ENCODE peak calls at places on chromosomes 3 and 15, in ten cellular contexts. P is coronary artery; D is left lung; Q is ascending aorta; M is ovary; I is colonic mucosa; V is HL-60; R is naive thymus-derived CD4-positive, alpha-beta T cell; K is right atrium auricular region; W is AG04450. X is an unnamed sample.
A peak's percentile ranks its signal among the peaks of the same experiment; 100 is the strongest.

GRCh38 chr3:52144034-52144795 is 10.0 kb downstream of the POC1A start:
- DNase-seq in P (no peak), D (peak; percentile 83), Q (peak; percentile 92), M (peak; percentile 89), I (peak; percentile 85), V (peak; percentile 83), R (peak; percentile 84), K (peak; percentile 89), W (peak; percentile 61), X (peak; percentile 81)

GRCh38 chr3:58577269-58577821 is at the start of gene FAM107A:
- DNase-seq in P (no peak), D (no peak), Q (peak; percentile 76), M (peak; percentile 54), I (peak; percentile 42), V (no peak), R (no peak), K (peak; percentile 88), W (no peak), X (no peak)

GRCh38 chr3:192861972-192862371 is 55.7 kb downstream of the MB21D2 start:
- DNase-seq in P (no peak), D (no peak), Q (no peak), M (no peak), I (no peak), V (no peak), R (peak; percentile 4), K (no peak), W (no peak), X (no peak)

GRCh38 chr15:53564647-53565046 is 194.8 kb downstream of the WDR72 start:
- DNase-seq in P (no peak), D (no peak), Q (no peak), M (no peak), I (no peak), V (no peak), R (no peak), K (no peak), W (no peak), X (no peak)

GRCh38 chr3:52405066-52405465 is 39.8 kb downstream of the SEMA3G start:
- DNase-seq in P (no peak), D (no peak), Q (no peak), M (no peak), I (no peak), V (no peak), R (no peak), K (no peak), W (no peak), X (no peak)

GRCh38 chr15:48577495-48577894 is 68.0 kb downstream of the FBN1 start:
- DNase-seq in P (no peak), D (no peak), Q (no peak), M (no peak), I (no peak), V (no peak), R (no peak), K (no peak), W (no peak), X (no peak)

GRCh38 chr3:160016972-160017371 is 28.3 kb downstream of the IL12A start:
- DNase-seq in P (no peak), D (no peak), Q (no peak), M (no peak), I (no peak), V (no peak), R (no peak), K (no peak), W (no peak), X (no peak)

GRCh38 chr3:19931180-19931692 is 2.8 kb downstream of the EFHB start:
- DNase-seq in P (no peak), D (no peak), Q (no peak), M (no peak), I (no peak), V (peak; percentile 81), R (no peak), K (no peak), W (no peak), X (no peak)

GRCh38 chr3:171417813-171418212 is 42.4 kb downstream of the TNIK start:
- DNase-seq in P (no peak), D (no peak), Q (no peak), M (no peak), I (no peak), V (no peak), R (no peak), K (peak; percentile 62), W (peak; percentile 80), X (no peak)

GRCh38 chr3:65484964-65485363 is 553.8 kb downstream of the MAGI1 start:
- DNase-seq in P (no peak), D (no peak), Q (no peak), M (no peak), I (no peak), V (no peak), R (no peak), K (no peak), W (no peak), X (no peak)

DNA sequence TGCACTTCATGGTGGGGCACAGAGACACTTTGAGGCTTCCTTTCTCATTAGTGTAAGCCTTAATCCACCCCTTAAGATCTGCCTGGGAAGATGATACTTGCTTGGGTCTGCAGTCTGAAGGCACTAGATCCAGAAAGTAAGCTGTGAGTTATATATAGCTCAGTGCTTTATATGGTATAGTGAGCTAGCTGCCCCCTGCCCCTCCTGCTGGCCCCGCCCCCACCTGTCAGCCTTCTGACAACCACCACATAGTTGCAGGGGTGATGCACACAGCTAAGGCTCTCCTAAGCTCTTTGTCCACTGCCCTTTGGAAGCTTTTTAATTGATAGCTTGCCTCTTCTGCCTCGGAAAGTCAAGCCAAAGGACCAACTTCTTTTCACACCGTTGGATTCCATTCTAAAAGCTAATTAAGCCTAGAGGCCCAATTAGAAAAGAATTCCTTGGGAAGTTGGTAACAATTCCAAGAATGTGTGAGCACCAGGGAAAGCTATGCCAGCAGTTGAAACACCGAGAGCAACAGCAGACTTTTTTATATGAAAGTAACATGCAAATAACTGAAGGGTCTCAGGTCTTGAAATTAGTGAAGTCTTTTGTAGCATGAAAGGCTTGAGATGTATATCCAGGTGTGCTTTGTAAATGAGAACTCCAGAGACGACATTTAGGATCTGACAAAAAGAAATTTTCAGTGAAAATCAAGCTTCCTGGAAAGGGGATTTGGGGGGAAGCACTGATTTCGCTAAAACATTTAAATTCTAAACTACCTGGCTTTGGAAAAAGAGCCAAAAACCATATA is 2.3 kb downstream of the TPM1 start:
- DNase-seq in P (no peak), D (no peak), Q (no peak), M (no peak), I (peak; percentile 50), V (no peak), R (no peak), K (no peak), W (no peak), X (no peak)
- H3K27ac ChIP-seq in P (peak overlapping the region; percentile 88), D (peak overlapping the region; percentile 46), Q (peak overlapping the region; percentile 86), M (no peak overlapping the region), I (peak overlapping the region; percentile 97), V (no peak overlapping the region), R (no peak overlapping the region), K (peak overlapping the region; percentile 97), W (peak overlapping the region; percentile 72), X (no peak overlapping the region)

GRCh38 chr3:105997466-105997799 is 128.6 kb upstream of the CBLB start:
- DNase-seq in P (no peak), D (peak; percentile 31), Q (peak; percentile 64), M (no peak), I (no peak), V (no peak), R (no peak), K (no peak), W (no peak), X (no peak)
- H3K4me3 ChIP-seq in P (no peak overlapping the region), D (no peak overlapping the region), Q (no peak overlapping the region), M (no peak overlapping the region), I (no peak overlapping the region), V (no peak overlapping the region), R (no peak overlapping the region), K (no peak overlapping the region), W (no peak overlapping the region), X (no peak overlapping the region)

GRCh38 chr3:34056951-34057390 is 258.5 kb downstream of the PDCD6IP start:
- DNase-seq in P (no peak), D (no peak), Q (no peak), M (no peak), I (no peak), V (no peak), R (no peak), K (no peak), W (no peak), X (no peak)
- H3K27ac ChIP-seq in P (no peak overlapping the region), D (no peak overlapping the region), Q (no peak overlapping the region), M (no peak overlapping the region), I (no peak overlapping the region), V (no peak overlapping the region), R (no peak overlapping the region), K (no peak overlapping the region), W (no peak overlapping the region), X (no peak overlapping the region)

GRCh38 chr3:49805367-49805782 is 2.3 kb downstream of the INKA1 start:
- DNase-seq in P (peak; percentile 96), D (peak; percentile 71), Q (peak; percentile 97), M (peak; percentile 89), I (peak; percentile 32), V (peak; percentile 88), R (no peak), K (peak; percentile 88), W (no peak), X (no peak)

GRCh38 chr3:49805884-49806701 is 3.0 kb downstream of the INKA1 start:
- DNase-seq in P (no peak), D (no peak), Q (no peak), M (peak; percentile 61), I (peak; percentile 38), V (peak; percentile 90), R (peak; percentile 36), K (peak; percentile 61), W (no peak), X (no peak)

GRCh38 chr3:49803464-49804140 is 541 bp downstream of the INKA1 start:
- DNase-seq in P (peak; percentile 86), D (no peak), Q (peak; percentile 82), M (no peak), I (no peak), V (peak; percentile 56), R (peak; percentile 52), K (peak; percentile 62), W (no peak), X (peak; percentile 32)

GRCh38 chr3:49802719-49803463 is at the start of gene INKA1:
- DNase-seq in P (peak; percentile 89), D (peak; percentile 93), Q (peak; percentile 93), M (peak; percentile 92), I (peak; percentile 95), V (peak; percentile 87), R (peak; percentile 88), K (peak; percentile 94), W (no peak), X (peak; percentile 76)

DNA sequence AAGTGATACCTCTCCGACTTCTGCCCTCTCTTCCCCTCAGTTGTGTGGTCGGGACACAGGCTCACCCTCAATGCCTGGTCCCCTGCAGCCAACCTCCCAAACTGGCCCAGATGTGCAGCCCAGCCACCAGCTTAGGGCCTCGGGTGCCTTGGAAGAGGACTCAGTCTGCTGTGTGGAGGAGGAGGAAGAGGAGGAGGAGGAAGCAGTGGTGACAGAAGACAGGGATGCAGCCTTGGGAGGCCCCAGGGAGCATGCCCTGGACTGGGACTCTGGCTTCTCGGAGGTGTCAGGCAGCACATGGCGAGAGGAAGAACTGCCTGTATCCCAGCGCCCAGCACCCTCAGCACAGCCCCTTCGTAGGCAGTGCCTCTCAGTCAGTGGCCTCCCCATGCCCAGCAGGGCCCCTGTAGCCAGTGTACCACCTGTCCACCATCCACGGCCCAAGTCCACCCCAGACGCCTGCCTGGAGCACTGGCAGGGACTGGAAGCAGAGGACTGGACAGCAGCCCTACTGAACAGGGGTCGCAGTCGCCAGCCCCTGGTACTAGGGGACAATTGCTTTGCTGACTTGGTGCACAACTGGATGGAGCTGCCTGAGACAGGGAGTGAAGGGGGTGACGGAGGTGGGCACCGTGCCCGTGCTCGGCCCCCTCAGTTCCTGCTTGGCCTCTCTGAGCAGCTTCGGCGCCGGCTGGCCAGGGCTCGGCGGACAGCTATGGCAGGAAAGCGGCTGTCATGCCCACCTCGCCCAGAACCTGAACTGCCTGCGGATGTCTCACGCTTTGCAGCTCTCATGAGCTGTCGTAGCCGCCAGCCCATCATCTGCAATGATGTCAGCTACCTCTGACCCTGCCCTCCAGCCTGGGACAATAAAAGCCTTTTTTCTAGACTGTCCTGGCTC is 1.3 kb downstream of the INKA1 start:
- DNase-seq in P (no peak), D (no peak), Q (no peak), M (no peak), I (no peak), V (peak; percentile 33), R (no peak), K (no peak), W (no peak), X (no peak)
- H3K4me3 ChIP-seq in P (peak overlapping the region; percentile 93), D (peak overlapping the region; percentile 88), Q (peak overlapping the region; percentile 84), M (peak overlapping the region; percentile 67), I (peak overlapping the region; percentile 62), V (peak overlapping the region; percentile 94), R (no peak overlapping the region), K (peak overlapping the region; percentile 82), W (peak overlapping the region; percentile 90), X (peak overlapping the region; percentile 71)

X was measured in effector memory CD4-positive, alpha-beta T cell.